ENCODE peak calls at places on chromosomes 16 and 17, in five cellular contexts. One of them, this sample, is unnamed.

GRCh38 chr16:12453832-12454231 is 349.9 kb downstream of the CPPED1 start:
- DNase-seq in MCF 10A: no peak
- DNase-seq in CD4-positive, CD25-positive, alpha-beta regulatory T cell: no peak
- DNase-seq in T-cell: no peak
- DNase-seq in AG20443: no peak
- DNase-seq in this sample: no peak

GRCh38 chr17:40886090-40886489 is 1.0 kb upstream of the KRT20 start:
- DNase-seq in MCF 10A: no peak
- DNase-seq in CD4-positive, CD25-positive, alpha-beta regulatory T cell: no peak
- DNase-seq in T-cell: no peak
- DNase-seq in AG20443: no peak
- DNase-seq in this sample: peak

GRCh38 chr17:27531469-27531948 is 75.3 kb downstream of the KSR1 start:
- DNase-seq in MCF 10A: no peak
- DNase-seq in CD4-positive, CD25-positive, alpha-beta regulatory T cell: no peak
- DNase-seq in T-cell: no peak
- DNase-seq in AG20443: no peak
- DNase-seq in this sample: no peak

GRCh38 chr17:76492989-76493501 is 8.2 kb downstream of the RHBDF2 start:
- DNase-seq in MCF 10A: peak
- DNase-seq in CD4-positive, CD25-positive, alpha-beta regulatory T cell: peak
- DNase-seq in T-cell: peak
- DNase-seq in AG20443: peak
- DNase-seq in this sample: no peak

GRCh38 chr17:40341808-40342574 is 22.5 kb downstream of the GJD3 start:
- DNase-seq in MCF 10A: no peak
- DNase-seq in CD4-positive, CD25-positive, alpha-beta regulatory T cell: no peak
- DNase-seq in T-cell: peak
- DNase-seq in AG20443: peak
- DNase-seq in this sample: peak

GRCh38 chr17:74750327-74751069 is 2.1 kb downstream of the NHERF1 start:
- DNase-seq in MCF 10A: no peak
- DNase-seq in CD4-positive, CD25-positive, alpha-beta regulatory T cell: no peak
- DNase-seq in T-cell: no peak
- DNase-seq in AG20443: no peak
- DNase-seq in this sample: no peak

GRCh38 chr16:998615-999014 is 17.0 kb downstream of the SOX8 start:
- DNase-seq in MCF 10A: no peak
- DNase-seq in CD4-positive, CD25-positive, alpha-beta regulatory T cell: no peak
- DNase-seq in T-cell: no peak
- DNase-seq in AG20443: no peak
- DNase-seq in this sample: no peak

GRCh38 chr16:24493859-24494258 is 45.5 kb upstream of the RBBP6 start:
- DNase-seq in MCF 10A: peak
- DNase-seq in CD4-positive, CD25-positive, alpha-beta regulatory T cell: no peak
- DNase-seq in T-cell: no peak
- DNase-seq in AG20443: no peak
- DNase-seq in this sample: no peak

GRCh38 chr16:70302745-70303144 is 3.8 kb downstream of the DDX19B start:
- DNase-seq in MCF 10A: no peak
- DNase-seq in CD4-positive, CD25-positive, alpha-beta regulatory T cell: no peak
- DNase-seq in T-cell: no peak
- DNase-seq in AG20443: no peak
- DNase-seq in this sample: no peak

GRCh38 chr17:51638909-51639308 is 378.6 kb downstream of the UTP18 start:
- DNase-seq in MCF 10A: no peak
- DNase-seq in CD4-positive, CD25-positive, alpha-beta regulatory T cell: no peak
- DNase-seq in T-cell: no peak
- DNase-seq in AG20443: no peak
- DNase-seq in this sample: no peak